ENCODE peak calls at places on chromosomes 2 and 18, in ten cellular contexts. J is psoas muscle; A is SJSA1; U is transverse colon; E is SK-N-SH; W is RWPE2; Q is ovary; P is heart left ventricle; Z is CD8-positive, alpha-beta T cell; K is left ventricle myocardium inferior. L is an unnamed sample. For H3K4me1, the result is how much of the 10 kb centered on the place peaks cover.

GRCh38 chr2:212777020-212777491 is 238.5 kb upstream of the ERBB4 start:
- DNase-seq in J (no peak), A (no peak), U (no peak), E (peak), W (no peak), Q (no peak), P (no peak), Z (no peak), K (no peak), L (peak)

GRCh38 chr2:118539290-118539689 is 308.2 kb downstream of the EN1 start:
- DNase-seq in J (peak), A (peak), U (no peak), E (no peak), W (no peak), Q (peak), P (no peak), Z (no peak), K (no peak), L (peak)

GRCh38 chr2:229578052-229578846 is 136.1 kb downstream of the DNER start:
- DNase-seq in J (no peak), A (no peak), U (no peak), E (no peak), W (no peak), Q (no peak), P (no peak), Z (no peak), K (no peak), L (no peak)

GRCh38 chr2:17558053-17558452 is 17.6 kb downstream of the VSNL1 start:
- DNase-seq in J (no peak), A (no peak), U (no peak), E (no peak), W (no peak), Q (no peak), P (no peak), Z (no peak), K (no peak), L (no peak)

GRCh38 chr18:7568426-7568825 is 1.3 kb downstream of the PTPRM start:
- DNase-seq in J (peak), A (peak), U (peak), E (peak), W (peak), Q (peak), P (peak), Z (no peak), K (peak), L (peak)

GRCh38 chr2:237669628-237670351 is 42.4 kb downstream of the LRRFIP1 start:
- DNase-seq in J (peak), A (peak), U (peak), E (peak), W (no peak), Q (peak), P (peak), Z (no peak), K (peak), L (peak)

GRCh38 chr18:70019136-70019535 is 71.5 kb upstream of the CD226 start:
- DNase-seq in J (no peak), A (no peak), U (no peak), E (no peak), W (no peak), Q (no peak), P (no peak), Z (no peak), K (no peak), L (no peak)

GRCh38 chr2:120740375-120740764 is 4.7 kb downstream of the GLI2 start:
- DNase-seq in J (no peak), A (no peak), U (no peak), E (no peak), W (no peak), Q (no peak), P (no peak), Z (no peak), K (no peak), L (no peak)

GRCh38 chr18:62999392-62999791 is 284.1 kb downstream of the PHLPP1 start:
- DNase-seq in J (peak), A (no peak), U (peak), E (no peak), W (no peak), Q (peak), P (no peak), Z (no peak), K (peak), L (no peak)

GRCh38 chr18:39845673-39846072 is 2109.4 kb upstream of the PIK3C3 start:
- DNase-seq in J (no peak), A (no peak), U (no peak), E (no peak), W (no peak), Q (no peak), P (no peak), Z (no peak), K (no peak), L (no peak)

GRCh38 chr2:43185146-43185545 is 41.3 kb downstream of the ZFP36L2 start:
- DNase-seq in J (no peak), A (no peak), U (no peak), E (no peak), W (no peak), Q (no peak), P (no peak), Z (no peak), K (no peak), L (no peak)

GRCh38 chr2:219111375-219112069 is 49.1 kb downstream of the NHEJ1 start:
- DNase-seq in J (no peak), A (no peak), U (peak), E (no peak), W (no peak), Q (no peak), P (no peak), Z (no peak), K (no peak), L (no peak)

GRCh38 chr2:99615247-99615771 is 125.5 kb upstream of the REV1 start:
- DNase-seq in J (peak), A (no peak), U (no peak), E (no peak), W (no peak), Q (no peak), P (no peak), Z (no peak), K (no peak), L (peak)

GRCh38 chr18:35624140-35624539 is 42.6 kb downstream of the GALNT1 start:
- DNase-seq in J (no peak), A (no peak), U (no peak), E (no peak), W (no peak), Q (no peak), P (no peak), Z (no peak), K (no peak), L (no peak)

GRCh38 chr2:20416723-20417122 is 30.2 kb upstream of the RHOB start:
- DNase-seq in J (no peak), A (no peak), U (no peak), E (no peak), W (no peak), Q (no peak), P (no peak), Z (no peak), K (no peak), L (no peak)

GRCh38 chr2:20421336-20421987 is 25.4 kb upstream of the RHOB start:
- DNase-seq in J (no peak), A (no peak), U (peak), E (no peak), W (no peak), Q (no peak), P (no peak), Z (no peak), K (no peak), L (no peak)

GRCh38 chr2:20419752-20420151 is 27.1 kb upstream of the RHOB start:
- DNase-seq in J (no peak), A (no peak), U (peak), E (no peak), W (no peak), Q (no peak), P (no peak), Z (no peak), K (no peak), L (no peak)

GRCh38 chr2:20418519-20418918 is 28.4 kb upstream of the RHOB start:
- DNase-seq in J (no peak), A (no peak), U (peak), E (no peak), W (no peak), Q (no peak), P (no peak), Z (no peak), K (no peak), L (no peak)

GRCh38 chr2:20419007-20419576 is 27.8 kb upstream of the RHOB start:
- DNase-seq in J (no peak), A (no peak), U (peak), E (no peak), W (no peak), Q (no peak), P (no peak), Z (no peak), K (no peak), L (peak)
- H3K27ac ChIP-seq in J (no peak), A (peak), U (peak), E (no peak), W (no peak), Q (peak), P (no peak), Z (no peak), K (peak), L (peak)

GRCh38 chr2:231714639-231715498 is 6.5 kb downstream of the PTMA start:
- DNase-seq in J (peak), A (peak), U (peak), E (peak), W (no peak), Q (peak), P (peak), Z (peak), K (peak), L (peak)

GRCh38 chr2:231716641-231717280 is 8.4 kb downstream of the PTMA start:
- DNase-seq in J (no peak), A (no peak), U (no peak), E (no peak), W (no peak), Q (no peak), P (no peak), Z (no peak), K (no peak), L (no peak)

GRCh38 chr2:231715499-231715837 is 7.1 kb downstream of the PTMA start:
- DNase-seq in J (no peak), A (no peak), U (no peak), E (no peak), W (no peak), Q (no peak), P (no peak), Z (no peak), K (no peak), L (no peak)

GRCh38 chr2:231717281-231718180 is 9.2 kb downstream of the PTMA start:
- DNase-seq in J (no peak), A (no peak), U (no peak), E (peak), W (no peak), Q (no peak), P (no peak), Z (no peak), K (no peak), L (peak)

DNA sequence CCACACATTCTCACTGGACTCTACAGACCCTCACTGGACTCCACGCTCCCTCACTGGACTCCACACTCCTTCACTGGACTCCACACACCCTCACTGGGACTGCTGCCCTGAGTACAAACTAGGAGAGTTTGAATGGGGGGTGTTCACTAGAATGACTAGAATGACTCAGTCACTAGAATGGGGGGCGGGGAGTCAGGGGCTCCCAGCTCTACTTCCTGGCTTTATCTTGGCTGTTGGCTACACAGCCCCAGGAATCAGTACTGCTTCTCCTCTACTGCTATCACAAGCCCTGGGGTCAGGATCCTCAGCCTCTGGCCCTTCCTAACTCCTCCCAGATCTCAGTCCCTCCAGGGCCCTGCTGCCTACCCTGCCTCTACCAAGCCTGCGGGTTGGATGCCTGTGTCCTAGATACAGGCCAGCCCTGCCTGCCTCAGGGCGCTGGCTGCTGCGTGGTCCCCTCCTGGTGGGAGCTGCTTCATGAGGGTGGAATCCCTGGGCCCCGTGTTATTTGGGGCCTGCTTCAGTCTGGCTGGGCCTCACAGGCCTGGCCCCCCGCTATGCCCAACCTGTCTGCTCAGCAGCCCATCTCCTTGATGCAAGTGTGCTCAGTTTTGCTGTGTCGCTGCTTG is 7.8 kb downstream of the PTMA start:
- DNase-seq in J (no peak), A (peak), U (no peak), E (no peak), W (no peak), Q (no peak), P (no peak), Z (no peak), K (no peak), L (no peak)
- H3K4me3 ChIP-seq in J (no peak), A (no peak), U (no peak), E (no peak), W (no peak), Q (no peak), P (no peak), Z (no peak), K (no peak), L (no peak)

GRCh38 chr2:55111570-55112228 is 61.4 kb upstream of the RTN4 start:
- DNase-seq in J (peak), A (peak), U (peak), E (no peak), W (peak), Q (peak), P (peak), Z (no peak), K (peak), L (peak)

GRCh38 chr2:55113976-55114564 is 63.8 kb upstream of the RTN4 start:
- DNase-seq in J (no peak), A (no peak), U (no peak), E (no peak), W (no peak), Q (no peak), P (no peak), Z (no peak), K (no peak), L (no peak)

GRCh38 chr2:55114597-55114996 is 64.3 kb upstream of the RTN4 start:
- DNase-seq in J (no peak), A (no peak), U (no peak), E (no peak), W (no peak), Q (no peak), P (no peak), Z (no peak), K (no peak), L (no peak)

GRCh38 chr2:55111230-55111569 is 60.9 kb upstream of the RTN4 start:
- DNase-seq in J (no peak), A (no peak), U (no peak), E (no peak), W (no peak), Q (no peak), P (no peak), Z (no peak), K (no peak), L (no peak)

DNA sequence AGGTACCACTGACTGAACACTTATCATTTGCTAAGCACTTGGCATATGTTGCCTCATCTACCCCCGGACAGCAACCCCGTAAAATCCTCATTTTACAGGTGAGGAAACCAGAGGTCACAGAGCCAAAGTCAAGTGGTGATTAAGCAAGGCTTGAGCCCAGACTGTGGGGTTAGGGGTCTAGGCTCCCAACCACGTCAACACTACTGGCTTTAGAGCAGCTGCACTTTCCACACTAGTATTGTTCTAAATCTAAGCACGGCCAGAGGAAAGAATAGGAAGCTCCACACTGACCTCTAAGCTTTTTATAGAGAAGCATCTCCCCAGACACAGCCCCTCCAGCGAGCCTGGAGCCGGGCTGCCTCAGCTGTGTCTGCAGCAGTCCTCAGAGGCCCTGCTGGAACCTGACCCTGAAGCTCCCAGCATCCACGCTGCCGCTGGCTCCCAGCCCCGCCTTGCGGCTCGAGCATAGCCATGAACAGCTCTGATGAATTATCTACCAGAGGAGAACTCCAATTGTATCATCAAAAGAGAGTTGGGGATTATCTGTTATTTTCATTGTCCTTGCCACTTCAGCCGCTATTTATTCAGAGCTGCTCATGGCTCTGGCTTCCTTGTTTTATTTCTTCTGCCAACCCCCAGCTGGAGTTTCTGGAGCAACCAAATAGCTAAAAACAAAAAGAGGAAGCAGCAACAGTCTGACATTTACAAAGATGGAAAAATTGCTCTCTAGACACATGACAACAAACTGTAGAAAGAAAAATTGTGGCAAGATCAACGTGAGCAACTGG is 62.2 kb upstream of the RTN4 start:
- DNase-seq in J (peak), A (no peak), U (peak), E (no peak), W (no peak), Q (peak), P (peak), Z (no peak), K (peak), L (peak)
- H3K4me1 ChIP-seq in J (under half), A (half or more), U (under half), E (under half), W (under half), Q (under half), P (under half), Z (under half), K (under half), L (half or more)

DNA sequence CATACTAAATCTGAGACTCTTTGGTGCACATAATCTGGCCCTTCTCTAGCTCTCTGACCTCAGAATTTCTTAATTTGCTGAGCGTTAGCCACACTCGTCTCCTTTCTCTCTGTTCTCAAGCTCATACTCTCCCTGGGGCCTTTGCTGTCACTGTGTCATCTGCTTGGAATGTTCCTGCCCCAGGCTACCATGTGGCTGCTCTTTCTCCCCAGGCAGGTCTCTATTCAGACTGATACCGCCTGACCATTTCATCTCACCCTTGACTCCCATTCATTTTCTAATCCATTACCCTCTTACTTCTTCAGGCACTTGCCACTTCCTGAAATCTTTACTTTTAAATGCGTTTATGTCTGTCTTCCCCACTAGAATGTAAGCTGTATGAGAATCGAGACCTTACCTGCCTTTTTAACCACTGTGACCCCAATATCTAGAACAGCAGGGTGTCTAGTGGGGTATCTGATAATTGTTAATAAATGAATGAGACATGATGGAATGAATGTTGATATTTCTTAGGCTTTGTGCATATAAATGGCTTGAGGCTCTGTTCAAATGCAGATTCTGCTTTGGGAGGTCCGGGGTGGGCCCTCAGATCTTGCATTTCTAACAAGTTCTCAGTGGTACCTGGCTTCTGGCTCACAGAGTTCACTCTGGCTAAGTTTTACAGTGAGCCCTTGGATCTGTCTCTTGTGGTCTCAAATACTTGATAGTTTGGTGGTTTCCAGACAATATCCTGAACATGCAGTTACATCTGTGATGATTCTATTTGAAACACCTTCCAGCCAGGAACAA is 89.9 kb upstream of the EPC2 start:
- DNase-seq in J (no peak), A (no peak), U (no peak), E (no peak), W (no peak), Q (no peak), P (no peak), Z (no peak), K (no peak), L (peak)
- H3K27ac ChIP-seq in J (no peak), A (no peak), U (no peak), E (no peak), W (no peak), Q (no peak), P (no peak), Z (no peak), K (no peak), L (no peak)

DNA sequence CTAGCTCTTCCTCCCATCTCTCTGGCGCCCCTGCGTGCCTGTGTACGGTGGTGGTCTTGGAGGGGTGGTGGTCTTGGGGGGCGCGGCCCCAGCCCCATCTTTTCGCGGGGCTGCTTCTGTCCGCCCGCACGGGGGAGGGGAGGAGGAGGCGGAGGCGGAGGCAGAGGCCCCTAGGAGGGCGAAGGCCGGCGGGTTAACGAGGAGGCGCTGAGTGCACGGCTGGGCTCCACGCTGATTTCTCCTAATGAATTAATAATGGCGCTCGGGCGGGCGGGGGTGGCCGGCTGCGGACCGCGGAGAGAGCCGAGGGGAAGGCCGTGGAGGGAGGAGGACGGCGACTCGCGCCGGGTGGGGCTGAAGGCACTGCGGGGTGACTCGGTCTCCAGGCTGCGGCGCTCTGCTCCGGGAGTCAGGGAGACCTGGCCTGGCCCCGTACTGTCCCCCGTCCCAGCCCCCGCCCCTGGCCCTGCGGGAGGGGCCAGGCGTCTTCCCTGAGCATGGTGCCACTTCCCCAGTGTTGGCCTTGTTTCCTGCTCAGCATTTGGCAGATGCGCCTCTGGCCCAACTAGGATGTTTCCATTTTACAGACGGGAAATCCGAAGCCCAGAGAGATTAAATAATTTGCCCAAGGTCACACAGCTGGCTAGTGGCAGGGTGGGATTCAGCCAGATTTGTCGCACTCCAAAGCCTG is 6.0 kb downstream of the GAREM2 start:
- DNase-seq in J (no peak), A (no peak), U (peak), E (peak), W (no peak), Q (no peak), P (peak), Z (no peak), K (peak), L (no peak)
- H3K4me3 ChIP-seq in J (peak), A (peak), U (peak), E (peak), W (peak), Q (peak), P (peak), Z (peak), K (peak), L (no peak)